ENCODE peak calls at places on chromosomes 6 and 20, in ten cellular contexts. O, V, F, H, P, C, K, N, Z and I are unnamed samples.

GRCh38 chr20:49586967-49587587 is 19.1 kb upstream of the PTGIS start:
- DNase-seq in O (no peak), H (no peak), V (no peak), C (no peak), N (no peak), K (no peak), P (peak; percentile 66), Z (no peak), F (no peak), I (peak; percentile 24)

GRCh38 chr6:140320799-140321099 is 946.3 kb upstream of the CITED2 start:
- DNase-seq in N (no peak), K (no peak), H (no peak), P (no peak), Z (peak; percentile 13), O (no peak), C (no peak), V (no peak), F (no peak), I (no peak)

GRCh38 chr6:8814440-8815000 is 379.2 kb upstream of the SLC35B3 start:
- DNase-seq in K (no peak), P (no peak), H (no peak), C (no peak), N (no peak), O (no peak), F (no peak), Z (no peak), V (no peak), I (no peak)

GRCh38 chr6:27239258-27239657 is 8.2 kb upstream of the PRSS16 start:
- DNase-seq in Z (no peak), P (no peak), F (no peak), V (no peak), O (no peak), C (no peak), K (no peak), N (no peak), H (no peak), I (no peak)

GRCh38 chr6:41416165-41416837 is 80.9 kb downstream of the NCR2 start:
- DNase-seq in V (no peak), C (no peak), H (no peak), K (no peak), P (no peak), F (no peak), O (no peak), N (no peak), Z (no peak), I (no peak)

GRCh38 chr6:145865595-145865994 is 51.0 kb upstream of the FBXO30 start:
- DNase-seq in O (no peak), C (no peak), Z (no peak), V (no peak), H (no peak), K (no peak), N (no peak), P (no peak), F (no peak), I (no peak)

GRCh38 chr6:43456737-43457126 is 1.4 kb upstream of the DLK2 start:
- DNase-seq in C (no peak), F (no peak), K (no peak), Z (no peak), O (no peak), V (no peak), N (no peak), H (no peak), P (no peak), I (no peak)

GRCh38 chr6:16291739-16292138 is 53.4 kb downstream of the GMPR start:
- DNase-seq in P (no peak), H (no peak), Z (no peak), N (no peak), V (no peak), C (no peak), F (no peak), O (no peak), K (no peak), I (no peak)

GRCh38 chr20:58818585-58819285 is 32.0 kb downstream of the GNAS-AS1 start:
- DNase-seq in Z (no peak), O (no peak), H (no peak), V (no peak), N (no peak), P (no peak), K (no peak), F (no peak), C (no peak), I (peak; percentile 97)

GRCh38 chr6:10537726-10538125 is 16.6 kb downstream of the GCNT2 start:
- DNase-seq in P (no peak), V (no peak), F (no peak), H (no peak), K (no peak), N (no peak), O (no peak), C (no peak), Z (no peak), I (no peak)

GRCh38 chr6:79031821-79032590 is 46.0 kb downstream of the PHIP start:
- DNase-seq in O (no peak), F (no peak), H (no peak), C (no peak), V (no peak), N (no peak), Z (no peak), K (no peak), P (peak; percentile 16), I (no peak)

GRCh38 chr6:164377348-164377747 is 932.1 kb downstream of the C6orf118 start:
- DNase-seq in O (no peak), N (no peak), P (no peak), F (no peak), H (no peak), Z (no peak), K (no peak), V (no peak), C (no peak), I (no peak)

GRCh38 chr6:81756690-81757089 is 4.2 kb upstream of the TENT5A start:
- DNase-seq in C (no peak), P (no peak), K (no peak), N (no peak), H (no peak), Z (no peak), O (no peak), F (no peak), V (no peak), I (no peak)
- TF ChIP-seq CTCF in C (no peak), P (no peak), K (no peak), N (no peak), H (no peak), Z (no peak), O (no peak), F (no peak), V (no peak), I (no peak)

DNA sequence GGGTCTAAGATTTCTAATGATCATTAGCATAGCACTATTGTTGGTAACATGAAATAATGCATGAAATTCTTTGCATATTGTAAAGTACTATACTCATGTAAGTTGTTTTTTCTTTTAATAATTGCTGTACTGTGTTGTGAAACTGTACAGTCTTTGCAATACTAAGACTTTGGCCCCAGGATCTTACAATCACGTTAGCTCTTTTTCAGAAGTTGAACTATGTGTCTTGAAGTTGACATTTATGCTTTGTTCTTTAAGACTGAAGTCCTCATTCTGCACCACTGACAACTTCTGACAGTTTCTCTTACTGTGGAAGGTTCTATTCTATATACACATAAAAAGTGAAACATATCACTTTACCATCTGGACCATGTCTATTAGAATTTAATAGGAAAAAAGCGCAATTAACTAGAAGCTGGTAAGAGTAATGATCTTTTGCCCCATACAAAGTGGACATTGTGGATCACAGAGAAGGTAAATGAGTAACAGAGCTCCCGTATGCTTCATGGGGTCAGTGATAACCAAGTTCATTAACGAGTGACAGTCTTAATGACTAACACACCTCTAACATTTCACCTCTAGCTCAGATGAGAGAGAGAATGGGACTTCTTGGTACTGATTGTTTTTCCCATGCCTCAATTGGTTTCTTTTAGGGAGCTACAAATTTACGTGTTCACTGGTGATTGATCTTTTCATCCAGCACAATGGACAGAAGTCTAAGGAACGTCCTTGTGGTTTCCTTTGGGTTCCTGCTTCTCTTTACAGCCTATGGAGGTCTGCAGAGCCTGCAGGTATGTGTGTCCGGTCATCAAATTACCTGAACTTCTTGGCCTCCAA is at the start of gene UNC93A:
- DNase-seq in V (no peak), H (no peak), C (no peak), Z (no peak), F (no peak), O (no peak), K (no peak), P (no peak), N (no peak), I (no peak)
- TF ChIP-seq CTCF in V (no peak), H (no peak), C (no peak), Z (no peak), F (no peak), O (no peak), K (no peak), P (no peak), N (no peak), I (no peak)

DNA sequence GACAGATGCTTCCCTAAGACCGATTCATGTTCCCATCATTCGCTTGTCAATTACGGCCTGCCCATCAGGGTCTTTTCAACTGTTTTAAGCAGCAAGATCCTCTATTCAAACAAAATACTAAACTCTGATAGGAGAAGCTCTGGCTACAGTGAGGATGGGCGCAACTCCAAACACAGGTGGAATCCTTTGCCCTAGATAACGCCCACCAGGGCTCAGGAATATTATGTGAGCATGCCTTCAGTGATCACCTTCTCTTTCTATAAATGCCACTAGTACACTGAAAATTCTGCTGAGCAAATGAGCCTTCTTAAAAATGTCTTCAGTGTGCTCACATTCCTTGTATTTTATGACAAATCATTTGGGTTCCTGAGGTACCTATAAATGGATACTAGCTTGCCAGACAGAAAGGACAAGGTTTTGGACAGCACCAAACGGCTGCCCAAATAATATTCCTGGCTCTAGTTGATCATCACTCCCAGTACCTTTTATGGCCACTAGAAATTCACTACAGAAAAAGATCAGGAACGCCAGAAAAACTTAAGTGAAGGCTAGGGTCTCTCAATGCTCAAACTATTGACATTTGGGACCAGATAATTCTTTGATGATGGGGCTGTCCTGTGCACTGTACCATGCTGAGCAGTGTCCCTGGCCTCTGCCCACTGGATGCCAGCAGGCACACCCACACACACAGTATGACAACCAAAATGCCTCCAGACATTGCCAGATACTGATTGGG is 13.1 kb downstream of the ZNF217 start:
- DNase-seq in K (no peak), H (no peak), F (peak; percentile 19), C (no peak), Z (no peak), O (no peak), N (no peak), P (no peak), V (no peak), I (no peak)
- TF ChIP-seq CTCF in K (peak; percentile 10), H (no peak), F (peak; percentile 21), C (no peak), Z (no peak), O (peak; percentile 20), N (no peak), P (peak; percentile 12), V (peak; percentile 32), I (peak; percentile 62)

DNA sequence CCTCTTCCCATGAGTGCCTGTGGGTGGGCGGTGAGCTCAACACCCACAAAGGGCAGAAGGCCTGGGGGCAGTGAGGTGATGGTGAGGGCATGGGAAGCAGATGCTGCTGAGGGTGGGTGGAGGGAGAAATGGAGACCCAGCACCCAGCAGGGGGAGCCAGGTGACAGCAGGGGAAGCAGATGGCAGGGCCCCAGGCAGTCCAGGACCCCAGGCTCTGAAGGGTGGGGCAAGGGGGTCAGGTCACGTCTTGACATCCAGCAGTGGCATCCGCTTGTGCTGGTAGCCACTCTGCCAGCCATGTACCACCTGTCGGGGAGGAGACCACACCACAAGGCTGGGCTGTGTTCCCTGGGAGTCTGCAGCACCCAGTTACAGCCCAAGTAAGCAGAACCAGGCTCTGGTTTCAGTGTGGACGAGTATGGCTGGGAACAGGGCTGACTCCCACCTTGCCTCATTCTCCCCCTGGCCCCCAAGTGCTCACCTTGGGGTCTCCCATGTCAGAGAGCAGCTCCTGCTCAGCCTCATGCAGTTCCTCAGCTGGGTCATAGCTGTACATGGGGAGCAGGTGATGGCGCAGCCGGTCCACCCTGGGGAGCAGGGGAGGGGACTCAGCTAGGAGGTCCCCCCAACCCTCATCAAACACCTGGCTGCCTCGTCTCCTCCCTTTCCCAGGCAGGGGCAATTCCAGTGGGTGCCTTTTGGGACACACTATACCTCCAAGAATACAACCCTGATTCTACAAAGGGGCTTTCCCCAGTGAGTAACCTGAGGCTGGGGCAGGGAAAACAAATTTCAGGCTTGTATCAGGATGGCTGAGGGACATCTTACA is 2.0 kb downstream of the SMIM29 start:
- DNase-seq in H (peak; percentile 71), K (no peak), V (no peak), O (no peak), C (peak; percentile 55), Z (peak; percentile 66), P (peak; percentile 28), N (no peak), F (no peak), I (no peak)
- TF ChIP-seq CTCF in H (no peak), K (peak; percentile 35), V (peak; percentile 57), O (peak; percentile 50), C (peak; percentile 47), Z (no peak), P (peak; percentile 80), N (no peak), F (no peak), I (peak; percentile 74)